ENCODE peak calls at places on chromosomes 3 and 15, in eight cellular contexts. W, U, H, Z, P, B, V and I are unnamed samples.

GRCh38 chr3:195033531-195034091 is 237.3 kb downstream of the XXYLT1 start:
- DNase-seq in W (no peak), U (no peak), H (peak; percentile 26), Z (no peak), P (no peak), B (no peak), V (peak; percentile 26), I (no peak)

GRCh38 chr15:95988574-95988887 is 342.0 kb upstream of the NR2F2 start:
- DNase-seq in W (no peak), U (no peak), H (peak; percentile 57), Z (no peak), P (no peak), B (no peak), V (no peak), I (no peak)

GRCh38 chr3:123753321-123753720 is 130.8 kb downstream of the MYLK start:
- DNase-seq in W (no peak), U (no peak), H (no peak), Z (no peak), P (no peak), B (no peak), V (no peak), I (no peak)

GRCh38 chr15:27480642-27481041 is 509.7 kb downstream of the GABRG3 start:
- DNase-seq in W (no peak), U (no peak), H (no peak), Z (no peak), P (no peak), B (no peak), V (peak; percentile 71), I (no peak)

GRCh38 chr3:73469331-73469730 is 155.4 kb downstream of the PDZRN3 start:
- DNase-seq in W (no peak), U (no peak), H (no peak), Z (no peak), P (no peak), B (no peak), V (no peak), I (no peak)

GRCh38 chr3:163071684-163072083 is 1575.1 kb downstream of the OTOL1 start:
- DNase-seq in W (no peak), U (no peak), H (peak; percentile 4), Z (no peak), P (no peak), B (no peak), V (peak; percentile 15), I (no peak)

GRCh38 chr3:129116482-129116946 is 5.1 kb downstream of the RAB43 start:
- DNase-seq in W (peak; percentile 46), U (no peak), H (no peak), Z (no peak), P (no peak), B (no peak), V (no peak), I (no peak)

GRCh38 chr15:64749999-64750657 is 25.3 kb downstream of the RBPMS2 start:
- DNase-seq in W (no peak), U (peak; percentile 20), H (no peak), Z (no peak), P (no peak), B (no peak), V (no peak), I (no peak)

GRCh38 chr3:115146032-115146417 is 1.1 kb downstream of the ZBTB20 start:
- DNase-seq in W (peak; percentile 43), U (peak; percentile 73), H (peak; percentile 65), Z (peak; percentile 36), P (peak; percentile 49), B (no peak), V (peak; percentile 84), I (peak; percentile 50)

GRCh38 chr3:42853739-42854302 is 21.9 kb downstream of the CYP8B1 start:
- DNase-seq in W (no peak), U (no peak), H (no peak), Z (no peak), P (no peak), B (no peak), V (no peak), I (no peak)

GRCh38 chr3:37505415-37505814 is 331.0 kb upstream of the LRRFIP2 start:
- DNase-seq in W (no peak), U (no peak), H (no peak), Z (no peak), P (no peak), B (no peak), V (no peak), I (no peak)